ENCODE peak calls at places on chromosome 16, in five cellular contexts. V is body of pancreas, Y is lower lobe of right lung, C is gastrocnemius medialis, A is tibial nerve. B is an unnamed sample.

GRCh38 chr16:89700649-89701424 is 668 bp downstream of the SPATA2L start:
- DNase-seq in V (peak), Y (peak), C (peak), A (no peak), B (no peak)

GRCh38 chr16:89042711-89043551 is 50.7 kb upstream of the ACSF3 start:
- DNase-seq in V (no peak), Y (peak), C (no peak), A (no peak), B (no peak)

GRCh38 chr16:49653577-49653976 is 202.3 kb downstream of the ZNF423 start:
- DNase-seq in V (no peak), Y (no peak), C (no peak), A (no peak), B (no peak)

GRCh38 chr16:88535181-88535856 is 34.9 kb upstream of the ZC3H18 start:
- DNase-seq in V (no peak), Y (peak), C (no peak), A (no peak), B (no peak)

GRCh38 chr16:89613101-89613953 is at the start of gene DPEP1:
- DNase-seq in V (peak), Y (no peak), C (no peak), A (no peak), B (no peak)

GRCh38 chr16:54945063-54945462 is 14.4 kb downstream of the IRX5 start:
- DNase-seq in V (no peak), Y (no peak), C (no peak), A (no peak), B (no peak)

GRCh38 chr16:89040391-89040790 is 53.3 kb upstream of the ACSF3 start:
- DNase-seq in V (no peak), Y (peak), C (no peak), A (no peak), B (no peak)

GRCh38 chr16:49305406-49305805 is 23.8 kb upstream of the CBLN1 start:
- DNase-seq in V (no peak), Y (no peak), C (no peak), A (no peak), B (no peak)

GRCh38 chr16:19008770-19009169 is 25.0 kb downstream of the TMC7 start:
- DNase-seq in V (no peak), Y (no peak), C (no peak), A (no peak), B (no peak)

GRCh38 chr16:31064882-31065461 is 9.1 kb downstream of the ZNF668 start:
- DNase-seq in V (no peak), Y (no peak), C (peak), A (peak), B (no peak)

GRCh38 chr16:9647981-9648701 is 534.1 kb downstream of the GRIN2A start:
- DNase-seq in V (peak), Y (no peak), C (no peak), A (no peak), B (no peak)

GRCh38 chr16:11852092-11852809 is 909 bp upstream of the RSL1D1 start:
- DNase-seq in V (no peak), Y (no peak), C (no peak), A (no peak), B (no peak)

GRCh38 chr16:88116121-88116900 is 165.1 kb downstream of the BANP start:
- DNase-seq in V (no peak), Y (no peak), C (no peak), A (no peak), B (no peak)

DNA sequence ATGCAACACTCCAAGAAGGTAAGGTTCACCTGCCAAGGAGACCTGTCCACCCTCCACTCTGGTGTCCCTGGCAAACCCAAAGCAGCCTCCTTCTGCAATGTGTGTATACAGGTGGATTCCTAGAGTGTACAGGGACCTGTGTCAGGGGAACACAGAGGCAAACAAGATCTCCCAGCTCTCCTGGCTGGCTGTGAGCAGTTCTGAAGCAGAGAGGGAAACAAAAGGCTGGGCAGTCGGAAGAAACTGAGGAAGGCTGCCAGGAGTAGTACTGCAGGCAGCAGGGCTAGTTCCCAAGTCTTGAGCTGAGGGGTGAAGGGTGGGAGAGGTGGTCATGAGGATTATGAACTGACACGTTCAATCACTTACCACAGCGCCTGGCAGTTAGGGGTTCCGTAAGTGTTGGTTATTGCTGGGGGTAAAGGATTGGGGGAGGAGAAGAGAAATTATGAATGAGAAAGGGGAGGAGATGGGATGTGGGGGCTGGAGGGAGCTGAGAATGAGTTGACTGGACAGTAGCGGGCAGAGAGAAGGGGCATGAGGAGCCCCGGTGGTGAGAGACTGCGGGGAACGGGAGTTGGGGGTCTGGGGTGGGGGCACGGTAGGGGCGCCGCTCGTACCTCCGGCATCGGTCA is 737 bp downstream of the KCTD13 start:
- DNase-seq in V (no peak), Y (no peak), C (no peak), A (no peak), B (no peak)
- H3K27ac ChIP-seq in V (peak), Y (peak), C (peak), A (peak), B (peak)

GRCh38 chr16:84689126-84689525 is 10.7 kb upstream of the USP10 start:
- DNase-seq in V (no peak), Y (no peak), C (no peak), A (no peak), B (no peak)
- H3K27ac ChIP-seq in V (no peak), Y (no peak), C (no peak), A (no peak), B (no peak)

DNA sequence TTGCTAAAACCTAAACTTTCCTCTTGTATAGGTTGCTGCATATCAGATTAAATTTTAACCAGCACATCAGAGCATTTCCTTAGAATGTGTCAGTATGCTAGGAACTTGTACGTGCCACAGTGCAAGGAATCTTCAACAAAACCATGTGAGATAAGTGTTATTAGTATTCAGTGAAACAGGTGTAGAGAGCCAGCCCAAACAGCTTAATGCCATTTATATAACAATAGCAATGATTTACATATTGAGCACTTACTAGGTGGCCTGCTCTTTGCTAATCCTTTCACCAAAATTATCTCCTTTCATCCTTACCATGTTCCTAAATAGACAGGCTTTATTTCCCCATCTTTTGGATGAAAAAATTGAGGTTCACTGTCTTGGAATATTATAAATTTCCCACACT is 485.7 kb downstream of the HS3ST4 start:
- DNase-seq in V (no peak), Y (no peak), C (no peak), A (no peak), B (no peak)
- H3K27ac ChIP-seq in V (no peak), Y (no peak), C (no peak), A (no peak), B (no peak)

GRCh38 chr16:70493863-70494770 is 29.2 kb downstream of the COG4 start:
- DNase-seq in V (no peak), Y (no peak), C (no peak), A (no peak), B (no peak)

GRCh38 chr16:70490261-70490660 is 33.1 kb downstream of the COG4 start:
- DNase-seq in V (peak), Y (no peak), C (peak), A (no peak), B (no peak)

GRCh38 chr16:70496513-70496912 is 26.8 kb downstream of the COG4 start:
- DNase-seq in V (no peak), Y (no peak), C (no peak), A (no peak), B (no peak)

GRCh38 chr16:70495425-70496182 is 27.8 kb downstream of the COG4 start:
- DNase-seq in V (no peak), Y (no peak), C (no peak), A (no peak), B (no peak)

GRCh38 chr16:70494777-70495176 is 28.6 kb downstream of the COG4 start:
- DNase-seq in V (no peak), Y (no peak), C (no peak), A (no peak), B (no peak)
- H3K27ac ChIP-seq in V (no peak), Y (no peak), C (no peak), A (no peak), B (no peak)

DNA sequence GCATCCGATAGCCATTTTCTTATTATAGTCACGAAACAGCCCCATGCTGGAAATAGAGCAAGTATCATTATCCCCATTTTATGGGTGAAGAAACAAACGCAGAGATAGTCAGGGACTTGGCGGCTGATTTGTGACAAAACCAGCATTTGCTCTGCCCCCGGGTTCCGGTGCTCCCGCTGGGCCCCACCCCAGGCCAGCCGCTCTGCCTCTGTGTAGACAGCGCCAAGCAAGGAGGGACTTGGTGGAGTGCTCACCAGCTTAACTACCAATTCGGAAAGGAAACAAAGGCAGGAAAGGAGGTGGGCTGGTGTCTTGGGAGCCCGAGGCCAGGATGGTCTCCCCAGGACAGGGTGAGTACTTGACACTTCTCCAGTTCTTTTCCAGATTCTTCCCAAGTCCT is 10.0 kb downstream of the SRL start:
- DNase-seq in V (no peak), Y (no peak), C (no peak), A (no peak), B (no peak)
- H3K27ac ChIP-seq in V (no peak), Y (no peak), C (peak), A (no peak), B (no peak)

DNA sequence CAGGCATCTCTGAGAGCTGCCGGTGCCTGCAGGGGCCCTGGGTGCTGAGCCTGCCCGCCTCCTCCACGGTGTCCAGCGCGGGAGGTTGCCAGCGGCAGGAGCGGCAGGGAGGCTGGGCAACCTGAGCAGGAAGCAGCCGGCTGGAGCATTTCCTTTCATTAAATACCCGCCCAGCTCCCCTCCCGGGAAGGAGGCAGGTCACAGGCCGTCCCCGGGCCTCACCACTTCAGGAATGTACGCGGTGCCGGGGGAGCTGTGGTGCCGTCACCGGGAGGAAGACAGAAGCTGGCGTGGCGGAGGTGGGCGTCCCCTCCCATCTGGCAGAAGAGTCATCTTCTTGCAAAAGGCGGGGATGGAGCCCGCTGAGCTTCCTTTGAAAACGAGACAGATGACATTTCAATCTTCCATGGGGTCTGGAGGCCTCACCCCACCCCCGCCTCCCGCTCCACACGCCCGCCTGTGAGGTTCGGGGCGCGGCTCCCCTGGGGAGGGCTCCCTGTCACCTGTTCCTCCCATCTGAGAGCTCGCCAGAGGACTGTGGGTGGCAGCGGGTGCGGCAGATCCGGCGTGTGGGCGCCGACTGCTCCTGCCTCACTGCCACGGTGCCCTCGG is 16.0 kb downstream of the SOX8 start:
- DNase-seq in V (peak), Y (no peak), C (no peak), A (no peak), B (no peak)
- H3K27ac ChIP-seq in V (peak), Y (peak), C (no peak), A (no peak), B (no peak)

GRCh38 chr16:56116577-56116964 is 74.7 kb upstream of the GNAO1 start:
- DNase-seq in V (no peak), Y (no peak), C (no peak), A (no peak), B (no peak)
- H3K27ac ChIP-seq in V (no peak), Y (no peak), C (no peak), A (no peak), B (no peak)

B was measured in suprapubic skin.